ENCODE peak calls at places on chromosomes 13 and 19, in ten cellular contexts. I, N, Y, D, H, V, U, W, B and A are unnamed samples.

GRCh38 chr13:44425041-44425814 is 51.6 kb downstream of the SERP2 start:
- DNase-seq in W (no peak), H (no peak), B (no peak), U (no peak), I (no peak), Y (no peak), V (no peak), N (no peak), D (no peak), A (no peak)

GRCh38 chr19:719081-719512 is 10.4 kb downstream of the PALM start:
- DNase-seq in W (no peak), Y (peak), I (no peak), B (no peak), H (peak), U (no peak), V (peak), D (no peak), N (peak), A (no peak)

GRCh38 chr13:28375250-28375930 is 119.5 kb downstream of the FLT1 start:
- DNase-seq in I (no peak), H (no peak), W (no peak), B (no peak), V (no peak), N (no peak), D (no peak), U (no peak), Y (no peak), A (peak)

GRCh38 chr13:46761866-46762265 is 35.1 kb downstream of the ESD start:
- DNase-seq in V (no peak), B (no peak), U (no peak), W (no peak), D (no peak), Y (no peak), H (no peak), I (no peak), N (no peak), A (no peak)

GRCh38 chr19:38792250-38793111 is 3.5 kb downstream of the LGALS7B start:
- DNase-seq in W (no peak), N (peak), U (no peak), H (peak), Y (peak), B (no peak), I (peak), V (no peak), D (peak), A (peak)

GRCh38 chr13:33125821-33126570 is 109.8 kb downstream of the KL start:
- DNase-seq in B (peak), N (peak), U (peak), Y (peak), V (peak), W (peak), D (no peak), H (peak), I (peak), A (no peak)

GRCh38 chr13:20940083-20940482 is 37.5 kb upstream of the XPO4 start:
- DNase-seq in B (peak), Y (peak), H (no peak), I (no peak), D (no peak), W (peak), U (peak), V (peak), N (no peak), A (no peak)

GRCh38 chr19:33156354-33156753 is 24.4 kb downstream of the WDR88 start:
- DNase-seq in W (no peak), I (no peak), V (peak), D (no peak), N (no peak), Y (peak), U (no peak), H (no peak), B (no peak), A (no peak)

GRCh38 chr19:33214621-33215020 is 11.0 kb downstream of the SLC7A10 start:
- DNase-seq in Y (peak), H (no peak), V (no peak), U (peak), N (no peak), W (no peak), B (no peak), D (no peak), I (peak), A (peak)

GRCh38 chr13:32284927-32285632 is 30.1 kb downstream of the ZAR1L start:
- DNase-seq in W (no peak), U (no peak), V (peak), D (no peak), Y (peak), I (peak), B (no peak), H (no peak), N (no peak), A (no peak)

GRCh38 chr19:47066376-47067214 is 18.2 kb upstream of the TMEM160 start:
- DNase-seq in Y (no peak), B (no peak), I (no peak), N (no peak), H (no peak), W (no peak), D (no peak), U (no peak), V (no peak), A (no peak)

GRCh38 chr13:23715762-23716235 is 145.6 kb downstream of the TNFRSF19 start:
- DNase-seq in U (peak), H (no peak), Y (no peak), W (no peak), I (peak), V (no peak), D (no peak), B (no peak), N (no peak), A (peak)
- TF ChIP-seq CTCF in U (peak), H (no peak), Y (peak), W (no peak), I (peak), V (no peak), D (no peak), B (no peak), N (peak), A (no peak)

DNA sequence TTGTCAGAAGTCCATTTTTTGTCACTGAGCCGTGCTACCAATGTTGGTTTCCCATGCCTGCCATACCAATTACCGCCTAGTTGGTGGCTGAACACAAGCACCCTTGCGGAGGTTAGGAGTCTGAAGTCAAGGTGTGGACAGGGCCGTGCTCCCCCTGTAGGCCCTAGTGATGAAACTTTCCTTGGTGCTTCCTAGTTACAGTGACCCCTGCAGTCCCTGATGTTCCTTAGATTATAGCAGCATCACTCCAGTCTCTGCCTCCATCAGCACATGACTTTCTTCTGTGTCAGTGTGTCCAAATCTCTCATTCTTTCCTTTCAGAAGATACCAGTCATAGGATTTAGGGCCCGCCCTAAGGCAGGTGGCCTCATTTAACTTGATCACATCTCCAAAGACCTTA is 99.0 kb downstream of the MYO16 start:
- DNase-seq in Y (no peak), I (no peak), W (no peak), B (no peak), U (no peak), N (no peak), D (no peak), H (no peak), V (no peak), A (no peak)
- TF ChIP-seq CTCF in Y (no peak), I (no peak), W (no peak), B (peak), U (no peak), N (no peak), D (no peak), H (no peak), V (no peak), A (no peak)

DNA sequence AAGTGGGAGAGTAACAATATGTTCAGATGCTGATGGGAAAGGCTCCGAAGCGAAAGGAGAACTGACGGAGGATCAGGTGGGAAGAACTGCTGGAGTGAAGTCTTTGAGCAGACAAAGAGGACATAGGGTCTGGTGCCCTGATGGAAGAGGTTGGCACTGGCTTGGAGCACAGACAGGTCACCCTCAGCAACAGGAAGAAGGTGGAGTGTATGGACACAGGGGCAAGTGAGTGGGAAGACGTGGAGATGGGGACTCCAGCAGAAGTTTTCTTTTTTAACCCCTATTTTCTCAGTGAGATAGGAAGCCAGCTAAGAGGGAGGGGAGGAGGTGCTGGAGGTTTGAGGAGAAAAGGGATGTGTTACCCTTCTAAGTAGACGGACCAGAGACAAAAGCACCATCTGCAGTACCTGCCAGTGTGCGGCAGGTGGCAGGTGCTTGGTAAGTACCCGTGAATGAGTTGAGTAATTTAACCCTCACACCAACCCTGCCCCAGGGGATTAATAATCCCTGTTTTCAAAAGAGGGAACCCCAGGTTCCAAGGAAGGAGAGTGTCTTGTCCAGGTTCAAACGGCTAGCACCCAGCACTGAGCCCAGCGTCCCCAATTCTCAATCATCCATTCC is 11.2 kb downstream of the HAS1 start:
- DNase-seq in H (no peak), Y (peak), I (peak), U (peak), D (no peak), N (no peak), W (peak), V (no peak), B (no peak), A (no peak)
- TF ChIP-seq CTCF in H (no peak), Y (peak), I (peak), U (peak), D (no peak), N (peak), W (peak), V (peak), B (peak), A (peak)

GRCh38 chr19:14848822-14849221 is at the start of gene OR7A10:
- DNase-seq in W (no peak), U (no peak), V (no peak), I (no peak), D (no peak), B (no peak), N (no peak), Y (no peak), H (no peak), A (no peak)

GRCh38 chr19:14840206-14840605 is 5.2 kb upstream of the OR7A5 start:
- DNase-seq in N (no peak), B (no peak), Y (peak), V (peak), U (no peak), I (no peak), W (peak), D (no peak), H (no peak), A (no peak)

GRCh38 chr19:14843169-14843568 is 5.6 kb downstream of the OR7A10 start:
- DNase-seq in W (no peak), D (no peak), B (no peak), H (no peak), U (no peak), V (no peak), Y (no peak), I (no peak), N (no peak), A (no peak)

DNA sequence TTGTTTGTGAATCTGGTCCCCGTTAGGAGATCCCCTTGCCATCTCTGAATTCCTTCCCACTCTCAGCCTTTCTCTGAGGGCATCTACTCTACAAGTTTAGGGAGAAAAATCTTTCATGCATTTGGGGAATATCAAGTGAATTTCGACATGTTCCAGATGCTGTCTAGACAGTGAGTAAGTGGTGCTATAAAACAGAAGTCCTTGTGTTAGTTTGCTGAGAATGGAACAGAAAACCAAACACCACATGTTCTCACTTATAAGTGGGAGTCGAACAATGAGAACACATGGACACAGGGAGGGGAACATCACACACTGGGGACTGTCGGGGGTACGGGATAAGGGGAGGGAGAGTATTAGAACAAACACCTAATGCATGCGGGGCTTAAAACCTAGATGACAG is 5.1 kb downstream of the OR7A10 start:
- DNase-seq in D (no peak), H (no peak), N (no peak), V (peak), Y (peak), W (no peak), I (no peak), B (no peak), U (no peak), A (no peak)
- TF ChIP-seq CTCF in D (no peak), H (no peak), N (no peak), V (no peak), Y (no peak), W (no peak), I (no peak), B (no peak), U (no peak), A (no peak)

GRCh38 chr19:44904426-44904994 is 1.1 kb upstream of the APOE start:
- DNase-seq in I (no peak), Y (no peak), D (no peak), W (peak), H (no peak), B (no peak), V (no peak), N (no peak), U (peak), A (no peak)
- TF ChIP-seq CTCF in I (no peak), Y (peak), D (no peak), W (peak), H (peak), B (peak), V (no peak), N (no peak), U (peak), A (no peak)

GRCh38 chr19:11902228-11902627 is 14.6 kb downstream of the ZNF69 start:
- DNase-seq in H (no peak), W (no peak), V (no peak), D (no peak), N (no peak), Y (no peak), I (no peak), B (no peak), U (no peak), A (no peak)

DNA sequence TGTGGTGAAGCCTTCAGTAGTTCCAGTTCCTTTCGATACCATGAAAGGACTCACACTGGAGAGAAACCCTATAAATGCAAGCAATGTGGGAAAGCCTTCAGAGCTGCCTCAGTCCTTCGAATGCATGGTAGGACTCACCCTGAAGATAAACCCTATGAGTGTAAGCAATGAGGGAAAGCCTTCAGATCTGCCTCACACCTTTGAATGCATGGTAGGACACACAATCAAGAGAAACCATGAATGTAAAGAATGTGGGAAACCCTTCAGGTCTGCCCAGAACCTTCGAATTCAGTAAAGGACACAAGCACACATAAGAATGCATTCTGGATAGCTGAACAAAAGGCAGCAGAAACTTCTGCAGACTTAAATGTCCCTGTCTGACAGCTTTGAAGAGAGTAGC is 18.3 kb downstream of the ZNF69 start:
- DNase-seq in Y (no peak), V (no peak), N (no peak), U (no peak), B (no peak), W (no peak), H (no peak), I (no peak), D (no peak), A (no peak)
- TF ChIP-seq CTCF in Y (no peak), V (no peak), N (no peak), U (no peak), B (no peak), W (no peak), H (no peak), I (no peak), D (no peak), A (no peak)

GRCh38 chr13:103033999-103034398 is 32.2 kb downstream of the SLC10A2 start:
- DNase-seq in H (no peak), D (no peak), Y (no peak), N (no peak), B (no peak), V (no peak), I (no peak), W (no peak), U (no peak), A (no peak)

GRCh38 chr13:103039183-103039582 is 27.0 kb downstream of the SLC10A2 start:
- DNase-seq in I (no peak), U (no peak), V (no peak), B (no peak), D (no peak), Y (no peak), H (no peak), W (no peak), N (no peak), A (no peak)

GRCh38 chr13:103031332-103031873 is 34.8 kb downstream of the SLC10A2 start:
- DNase-seq in I (no peak), Y (peak), U (no peak), N (no peak), V (peak), W (peak), B (no peak), H (no peak), D (no peak), A (no peak)

GRCh38 chr13:103040006-103040405 is 26.2 kb downstream of the SLC10A2 start:
- DNase-seq in D (no peak), Y (no peak), N (no peak), B (no peak), I (no peak), H (no peak), V (no peak), U (no peak), W (no peak), A (no peak)

GRCh38 chr13:103036268-103036667 is 29.9 kb downstream of the SLC10A2 start:
- DNase-seq in V (no peak), N (no peak), U (no peak), I (no peak), W (no peak), H (no peak), B (no peak), D (no peak), Y (no peak), A (no peak)
- TF ChIP-seq CTCF in V (no peak), N (no peak), U (no peak), I (no peak), W (no peak), H (no peak), B (no peak), D (no peak), Y (no peak), A (no peak)

DNA sequence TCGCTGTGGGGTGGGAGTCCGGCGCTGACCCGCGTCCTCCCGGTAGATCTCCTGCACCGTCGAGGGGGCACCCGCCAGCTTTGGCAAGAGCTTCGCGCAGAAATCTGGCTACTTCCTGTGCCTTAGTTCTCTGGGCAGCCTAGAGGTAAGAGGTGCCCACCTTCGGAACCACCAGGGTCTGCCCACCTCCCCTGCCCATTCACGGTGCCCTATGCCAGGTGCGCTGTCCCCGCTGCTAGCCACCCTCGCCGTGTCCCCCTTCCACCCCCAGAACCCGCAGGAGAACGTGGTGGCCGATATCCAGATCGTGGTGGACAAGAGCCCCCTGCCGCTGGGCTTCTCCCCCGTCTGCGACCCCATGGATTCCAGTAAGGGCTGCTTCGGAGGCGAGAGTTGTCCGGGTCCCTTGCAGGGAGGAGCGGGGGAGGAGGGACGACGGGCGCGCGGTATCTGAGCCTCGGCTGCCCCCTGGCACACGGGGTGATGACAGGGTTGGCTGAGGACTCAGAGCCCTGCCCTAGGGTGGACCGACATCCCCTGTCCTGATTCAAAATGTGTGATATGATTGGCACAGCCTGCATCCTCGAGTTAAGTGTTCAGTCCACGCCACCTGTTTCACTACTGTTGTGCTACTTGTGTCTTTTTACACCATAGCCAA is 549 bp downstream of the MVB12A start:
- DNase-seq in D (peak), I (peak), Y (no peak), H (peak), B (no peak), V (no peak), U (peak), W (no peak), N (peak), A (peak)
- TF ChIP-seq CTCF in D (no peak), I (no peak), Y (no peak), H (no peak), B (peak), V (no peak), U (peak), W (no peak), N (no peak), A (no peak)

GRCh38 chr19:45599286-45599685 is 2.7 kb downstream of the GPR4 start:
- DNase-seq in B (no peak), W (peak), V (no peak), D (no peak), I (no peak), Y (no peak), H (no peak), N (no peak), U (no peak), A (peak)
- TF ChIP-seq CTCF in B (no peak), W (no peak), V (no peak), D (no peak), I (no peak), Y (no peak), H (no peak), N (no peak), U (no peak), A (no peak)

DNA sequence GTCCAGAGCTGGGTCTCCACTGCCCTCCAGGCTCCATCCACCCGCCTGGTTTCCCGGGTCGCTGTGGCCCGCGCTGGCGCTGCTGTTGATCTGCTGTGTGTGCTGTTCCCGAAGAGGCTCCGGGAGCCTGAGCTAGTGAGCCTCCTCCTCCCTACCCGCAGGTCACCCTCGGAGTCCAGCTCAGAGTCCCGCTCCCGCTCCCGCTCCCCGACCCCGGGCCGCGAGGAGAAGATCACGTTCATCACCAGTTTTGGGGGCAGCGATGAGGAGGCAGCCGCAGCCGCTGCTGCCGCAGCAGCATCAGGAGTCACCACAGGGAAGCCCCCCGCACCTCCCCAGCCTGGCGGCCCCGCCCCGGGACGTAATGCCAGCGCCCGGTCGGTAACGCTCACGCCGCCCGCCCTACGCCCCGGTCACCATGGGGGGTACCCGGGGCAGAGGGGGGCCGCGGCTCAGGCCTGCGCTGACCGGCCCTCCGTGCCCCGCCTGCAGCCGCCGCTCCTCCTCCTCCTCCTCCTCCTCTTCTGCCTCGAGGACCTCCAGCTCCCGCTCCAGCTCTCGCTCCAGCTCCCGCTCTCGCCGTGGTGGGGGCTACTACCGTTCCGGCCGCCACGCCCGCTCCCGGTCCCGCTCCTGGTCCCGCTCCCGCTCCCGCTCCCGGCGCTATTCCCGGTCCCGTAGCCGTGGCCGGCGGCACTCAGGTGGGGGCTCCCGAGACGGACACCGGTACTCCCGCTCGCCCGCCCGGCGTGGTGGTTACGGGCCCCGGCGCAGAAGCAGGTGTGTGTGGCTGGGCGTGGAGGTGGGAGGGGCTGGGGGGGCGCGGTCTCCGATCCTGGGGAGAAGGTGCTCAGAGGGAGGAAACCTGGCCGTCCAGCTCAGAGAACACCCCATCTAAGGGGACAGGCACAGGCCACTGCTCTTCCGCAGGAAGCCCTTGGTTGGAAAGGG is 12.2 kb downstream of the ZNF296 start:
- DNase-seq in B (no peak), N (no peak), Y (no peak), D (no peak), H (no peak), V (no peak), I (no peak), U (no peak), W (no peak), A (no peak)
- TF ChIP-seq CTCF in B (no peak), N (no peak), Y (no peak), D (no peak), H (no peak), V (no peak), I (no peak), U (no peak), W (no peak), A (no peak)